ENCODE peak calls at places on chromosomes 12 and 14, in four cellular contexts. J, Q, T and B are unnamed samples.

GRCh38 chr14:26389646-26390508 is 208.0 kb downstream of the NOVA1 start:
- DNase-seq in J (no peak), Q (no peak), T (no peak), B (no peak)

GRCh38 chr14:100834441-100835277 is 8.7 kb downstream of the MEG3 start:
- DNase-seq in J (no peak), Q (no peak), T (no peak), B (no peak)

GRCh38 chr12:20214286-20214685 is 154.1 kb upstream of the PDE3A start:
- DNase-seq in J (no peak), Q (no peak), T (no peak), B (no peak)

GRCh38 chr14:37196604-37197420 is 925 bp upstream of the MIPOL1 start:
- DNase-seq in J (no peak), Q (no peak), T (no peak), B (no peak)

GRCh38 chr12:83136421-83136820 is 449.7 kb downstream of the TMTC2 start:
- DNase-seq in J (no peak), Q (no peak), T (no peak), B (no peak)

GRCh38 chr12:31897791-31898503 is 61.3 kb upstream of the RESF1 start:
- DNase-seq in J (peak; percentile 19), Q (no peak), T (no peak), B (no peak)

GRCh38 chr12:75977952-75978671 is 53.5 kb downstream of the PHLDA1 start:
- DNase-seq in J (peak; percentile 94), Q (peak; percentile 54), T (peak; percentile 94), B (peak; percentile 71)

GRCh38 chr12:51884676-51885229 is 3.1 kb upstream of the ANKRD33 start:
- DNase-seq in J (peak; percentile 31), Q (no peak), T (peak; percentile 50), B (no peak)

DNA sequence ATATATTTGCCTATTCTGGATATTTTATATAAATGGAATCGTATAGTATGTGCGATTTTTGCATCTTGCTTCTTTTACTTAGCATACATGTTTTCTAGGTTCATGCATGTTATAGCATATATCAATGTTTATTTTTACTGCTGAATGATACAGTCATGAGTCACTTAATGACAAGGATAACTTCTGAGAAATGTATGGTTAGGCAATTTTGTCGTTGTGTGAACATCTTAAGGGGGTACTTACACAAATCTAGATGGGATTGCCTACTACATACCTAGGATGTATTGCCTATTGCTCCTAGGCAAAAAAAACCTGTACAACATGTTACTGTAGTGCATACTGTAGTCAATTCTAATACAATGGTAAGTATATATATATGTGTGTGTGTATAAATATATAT is 8.8 kb downstream of the USP15 start:
- DNase-seq in J (no peak), Q (no peak), T (no peak), B (no peak)
- H3K4me1 ChIP-seq in J (no peaks in the 10 kb centered on the region), Q (peaks cover 60% of the 10 kb centered on the region), T (peaks cover 27% of the 10 kb centered on the region), B (no peaks in the 10 kb centered on the region)

GRCh38 chr12:103169-103981 is 36.8 kb downstream of the IQSEC3 start:
- DNase-seq in J (peak; percentile 44), Q (no peak), T (peak; percentile 20), B (peak; percentile 11)
- H3K27ac ChIP-seq in J (no peak overlapping the region), Q (no peak overlapping the region), T (no peak overlapping the region), B (no peak overlapping the region)

GRCh38 chr12:25317553-25317952 is 66.8 kb upstream of the KRAS start:
- DNase-seq in J (no peak), Q (no peak), T (no peak), B (no peak)
- TF ChIP-seq CTCF in J (no peak), Q (no peak), T (no peak), B (no peak)

DNA sequence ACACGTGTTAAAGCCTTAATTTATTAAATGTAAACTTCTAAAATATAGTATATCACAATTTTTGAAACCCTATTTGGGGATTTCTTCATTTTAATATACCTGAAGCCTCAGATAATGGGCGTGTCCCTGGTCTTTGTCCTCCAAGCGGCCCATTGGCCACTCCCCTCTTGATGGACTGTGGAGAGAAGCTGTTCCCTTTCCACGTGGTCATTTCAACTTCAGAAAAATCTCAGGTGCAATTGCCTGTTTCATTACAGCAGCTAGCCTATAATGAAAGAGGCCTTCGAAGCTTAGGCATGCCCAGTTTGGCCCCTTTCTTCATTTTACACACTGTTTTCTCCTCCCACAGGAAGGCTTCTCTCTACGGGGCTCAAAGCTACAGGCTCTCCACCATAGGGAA is 131.4 kb upstream of the ARHGAP5 start:
- DNase-seq in J (no peak), Q (no peak), T (no peak), B (no peak)
- H3K4me1 ChIP-seq in J (peaks cover 36% of the 10 kb centered on the region), Q (no peaks in the 10 kb centered on the region), T (peaks cover 93% of the 10 kb centered on the region), B (no peaks in the 10 kb centered on the region)

GRCh38 chr12:54138219-54138618 is 50.6 kb downstream of the SMUG1 start:
- DNase-seq in J (no peak), Q (no peak), T (no peak), B (no peak)

GRCh38 chr12:54134850-54135249 is 53.9 kb downstream of the SMUG1 start:
- DNase-seq in J (no peak), Q (no peak), T (no peak), B (no peak)

GRCh38 chr12:54139030-54139429 is 49.8 kb downstream of the SMUG1 start:
- DNase-seq in J (no peak), Q (no peak), T (no peak), B (no peak)

GRCh38 chr12:54135621-54136027 is 53.2 kb downstream of the SMUG1 start:
- DNase-seq in J (no peak), Q (no peak), T (no peak), B (no peak)

DNA sequence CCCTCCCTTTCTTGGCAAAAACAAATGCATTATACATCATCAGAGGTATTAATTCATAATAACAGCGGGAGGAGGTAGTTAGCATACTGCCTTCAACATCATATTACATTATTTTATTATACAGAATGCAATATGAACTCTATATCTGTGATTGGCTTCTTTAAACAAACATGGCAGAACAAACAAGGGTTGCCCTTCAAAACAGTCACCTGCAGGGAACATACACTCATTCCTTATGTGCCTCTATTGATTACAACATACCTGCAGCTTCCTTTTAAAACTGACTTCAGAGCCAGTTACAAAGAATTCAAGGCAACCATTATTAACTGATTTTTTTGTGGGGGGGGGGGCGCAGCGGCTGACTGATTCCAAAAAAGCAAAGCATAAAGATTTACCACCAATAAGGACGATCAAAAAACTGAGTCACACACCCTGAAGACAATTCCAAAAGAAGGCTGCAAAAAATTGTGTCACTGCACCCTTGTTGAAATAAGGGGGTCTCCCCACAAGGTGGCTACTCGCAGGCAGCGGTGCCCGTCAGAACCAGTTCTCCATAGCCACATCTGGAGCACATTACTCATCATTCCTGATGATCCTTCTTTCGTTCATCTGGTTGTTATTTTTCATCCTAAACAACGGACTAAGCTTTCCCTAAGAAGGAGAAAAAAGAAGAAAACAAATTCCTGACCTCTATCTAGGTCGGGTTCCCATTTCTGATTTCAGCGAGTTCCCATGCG is 51.8 kb downstream of the SMUG1 start:
- DNase-seq in J (no peak), Q (no peak), T (no peak), B (no peak)
- H3K27ac ChIP-seq in J (no peak overlapping the region), Q (no peak overlapping the region), T (no peak overlapping the region), B (no peak overlapping the region)